ENCODE peak calls at places on chromosome 14, in six cellular contexts. One of them, this sample, is unnamed.

GRCh38 chr14:23469906-23470403 is 452 bp downstream of the NGDN start:
- DNase-seq in OCI-LY7: no peak
- DNase-seq in HEK293T: no peak
- DNase-seq in astrocyte: peak
- DNase-seq in epithelial cell of esophagus: no peak
- DNase-seq in HFFc6: no peak
- DNase-seq in this sample: no peak

GRCh38 chr14:63904724-63905123 is 51.9 kb downstream of the SYNE2 start:
- DNase-seq in OCI-LY7: no peak
- DNase-seq in astrocyte: no peak
- DNase-seq in epithelial cell of esophagus: no peak
- DNase-seq in HFFc6: no peak
- DNase-seq in HEK293T: no peak
- DNase-seq in this sample: no peak

GRCh38 chr14:97298331-97298730 is 501.1 kb downstream of the VRK1 start:
- DNase-seq in epithelial cell of esophagus: no peak
- DNase-seq in HEK293T: peak
- DNase-seq in astrocyte: no peak
- DNase-seq in HFFc6: no peak
- DNase-seq in OCI-LY7: no peak
- DNase-seq in this sample: no peak

GRCh38 chr14:56474419-56475022 is 105.1 kb upstream of the TMEM260 start:
- DNase-seq in epithelial cell of esophagus: peak
- DNase-seq in astrocyte: peak
- DNase-seq in OCI-LY7: peak
- DNase-seq in HFFc6: peak
- DNase-seq in HEK293T: peak
- DNase-seq in this sample: peak

GRCh38 chr14:99122521-99123125 is 149.4 kb downstream of the BCL11B start:
- DNase-seq in astrocyte: no peak
- DNase-seq in epithelial cell of esophagus: no peak
- DNase-seq in HEK293T: peak
- DNase-seq in OCI-LY7: no peak
- DNase-seq in HFFc6: no peak
- DNase-seq in this sample: no peak

GRCh38 chr14:105087963-105088811 is 23.0 kb upstream of the GPR132 start:
- DNase-seq in OCI-LY7: no peak
- DNase-seq in HEK293T: no peak
- DNase-seq in epithelial cell of esophagus: peak
- DNase-seq in astrocyte: peak
- DNase-seq in HFFc6: peak
- DNase-seq in this sample: no peak

GRCh38 chr14:63421919-63422318 is 103.2 kb upstream of the GPHB5 start:
- DNase-seq in HFFc6: no peak
- DNase-seq in epithelial cell of esophagus: no peak
- DNase-seq in astrocyte: no peak
- DNase-seq in OCI-LY7: no peak
- DNase-seq in HEK293T: no peak
- DNase-seq in this sample: no peak

GRCh38 chr14:101501858-101502615 is 59.3 kb upstream of the DIO3 start:
- DNase-seq in HEK293T: no peak
- DNase-seq in epithelial cell of esophagus: no peak
- DNase-seq in astrocyte: no peak
- DNase-seq in OCI-LY7: no peak
- DNase-seq in HFFc6: no peak
- DNase-seq in this sample: no peak

GRCh38 chr14:49982082-49982481 is 89.2 kb downstream of the ARF6 start:
- DNase-seq in epithelial cell of esophagus: no peak
- DNase-seq in HEK293T: no peak
- DNase-seq in OCI-LY7: no peak
- DNase-seq in HFFc6: no peak
- DNase-seq in astrocyte: peak
- DNase-seq in this sample: no peak

GRCh38 chr14:92607702-92608429 is 94.3 kb downstream of the RIN3 start:
- DNase-seq in HFFc6: peak
- DNase-seq in epithelial cell of esophagus: peak
- DNase-seq in OCI-LY7: no peak
- DNase-seq in astrocyte: peak
- DNase-seq in HEK293T: no peak
- DNase-seq in this sample: no peak

GRCh38 chr14:96056509-96057422 is 17.6 kb downstream of the C14orf132 start:
- DNase-seq in epithelial cell of esophagus: peak
- DNase-seq in HFFc6: no peak
- DNase-seq in astrocyte: no peak
- DNase-seq in HEK293T: no peak
- DNase-seq in OCI-LY7: peak
- DNase-seq in this sample: no peak

GRCh38 chr14:68033533-68033932 is 214.0 kb downstream of the RAD51B start:
- DNase-seq in astrocyte: peak
- DNase-seq in HEK293T: no peak
- DNase-seq in OCI-LY7: no peak
- DNase-seq in HFFc6: no peak
- DNase-seq in epithelial cell of esophagus: no peak
- DNase-seq in this sample: no peak

GRCh38 chr14:51901475-51902024 is 41.1 kb downstream of the GNG2 start:
- DNase-seq in OCI-LY7: no peak
- DNase-seq in epithelial cell of esophagus: no peak
- DNase-seq in HEK293T: no peak
- DNase-seq in HFFc6: no peak
- DNase-seq in astrocyte: no peak
- DNase-seq in this sample: no peak

GRCh38 chr14:96727980-96728717 is 69.0 kb upstream of the VRK1 start:
- DNase-seq in astrocyte: no peak
- DNase-seq in HFFc6: no peak
- DNase-seq in epithelial cell of esophagus: no peak
- DNase-seq in HEK293T: no peak
- DNase-seq in OCI-LY7: no peak
- DNase-seq in this sample: no peak

GRCh38 chr14:64707661-64708060 is 3.4 kb downstream of the PLEKHG3 start:
- DNase-seq in epithelial cell of esophagus: peak
- DNase-seq in OCI-LY7: no peak
- DNase-seq in HFFc6: peak
- DNase-seq in astrocyte: peak
- DNase-seq in HEK293T: no peak
- DNase-seq in this sample: no peak